ENCODE peak calls at places on chromosomes 4 and X, in five cellular contexts. One of them, this sample, is unnamed.
A peak's percentile ranks its signal among the peaks of the same experiment; 100 is the strongest.

GRCh38 chr4:153521995-153522799 is 56.0 kb downstream of the TMEM131L start:
- DNase-seq in endodermal cell: peak; percentile 76
- DNase-seq in uterus: no peak
- DNase-seq in pancreas: no peak
- DNase-seq in ovary: no peak
- DNase-seq in this sample: no peak

GRCh38 chrX:139828037-139828436 is 104.8 kb downstream of the ATP11C start:
- DNase-seq in endodermal cell: no peak
- DNase-seq in uterus: no peak
- DNase-seq in pancreas: no peak
- DNase-seq in ovary: no peak
- DNase-seq in this sample: no peak

GRCh38 chr4:54695359-54696149 is 37.8 kb downstream of the KIT start:
- DNase-seq in endodermal cell: no peak
- DNase-seq in uterus: no peak
- DNase-seq in pancreas: no peak
- DNase-seq in ovary: no peak
- DNase-seq in this sample: no peak

GRCh38 chr4:28229092-28229491 is 1368.5 kb downstream of the STIM2 start:
- DNase-seq in endodermal cell: no peak
- DNase-seq in uterus: no peak
- DNase-seq in pancreas: no peak
- DNase-seq in ovary: no peak
- DNase-seq in this sample: no peak

GRCh38 chrX:49884290-49884862 is 5.1 kb downstream of the USP27X start:
- DNase-seq in endodermal cell: peak; percentile 88
- DNase-seq in uterus: peak; percentile 39
- DNase-seq in pancreas: peak; percentile 84
- DNase-seq in ovary: peak; percentile 41
- DNase-seq in this sample: peak; percentile 76

GRCh38 chr4:38210396-38211114 is 250.4 kb downstream of the PTTG2 start:
- DNase-seq in endodermal cell: peak; percentile 73
- DNase-seq in uterus: no peak
- DNase-seq in pancreas: no peak
- DNase-seq in ovary: no peak
- DNase-seq in this sample: no peak

GRCh38 chr4:115234405-115235093 is 121.1 kb upstream of the NDST4 start:
- DNase-seq in endodermal cell: peak; percentile 47
- DNase-seq in uterus: no peak
- DNase-seq in pancreas: no peak
- DNase-seq in ovary: no peak
- DNase-seq in this sample: no peak

GRCh38 chr4:85028910-85029309 is 62.4 kb upstream of the WDFY3 start:
- DNase-seq in endodermal cell: no peak
- DNase-seq in uterus: no peak
- DNase-seq in pancreas: no peak
- DNase-seq in ovary: no peak
- DNase-seq in this sample: no peak

GRCh38 chr4:168830777-168831512 is 179.1 kb downstream of the CBR4 start:
- DNase-seq in endodermal cell: no peak
- DNase-seq in uterus: no peak
- DNase-seq in pancreas: no peak
- DNase-seq in ovary: no peak
- DNase-seq in this sample: no peak

GRCh38 chr4:41214158-41215146 is at the start of gene APBB2:
- DNase-seq in endodermal cell: peak; percentile 99
- DNase-seq in uterus: peak; percentile 95
- DNase-seq in pancreas: peak; percentile 96
- DNase-seq in ovary: peak; percentile 95
- DNase-seq in this sample: peak; percentile 94
- TF ChIP-seq CTCF in endodermal cell: peak; percentile 94
- TF ChIP-seq CTCF in uterus: peak; percentile 54
- TF ChIP-seq CTCF in pancreas: peak; percentile 76
- TF ChIP-seq CTCF in ovary: peak; percentile 58
- TF ChIP-seq CTCF in this sample: peak; percentile 75

GRCh38 chrX:80846247-80846646 is 36.6 kb upstream of the BRWD3 start:
- DNase-seq in endodermal cell: no peak
- DNase-seq in uterus: no peak
- DNase-seq in pancreas: no peak
- DNase-seq in ovary: no peak
- DNase-seq in this sample: no peak
- H3K27me3 ChIP-seq in endodermal cell: no peaks in the 10 kb centered on the region
- H3K27me3 ChIP-seq in uterus: no peaks in the 10 kb centered on the region
- H3K27me3 ChIP-seq in pancreas: peaks cover 4% of the 10 kb centered on the region
- H3K27me3 ChIP-seq in ovary: no peaks in the 10 kb centered on the region
- H3K27me3 ChIP-seq in this sample: no peaks in the 10 kb centered on the region

GRCh38 chr4:13533670-13534343 is 10.5 kb downstream of the NKX3-2 start:
- DNase-seq in endodermal cell: peak; percentile 66
- DNase-seq in uterus: no peak
- DNase-seq in pancreas: no peak
- DNase-seq in ovary: no peak
- DNase-seq in this sample: no peak
- H3K9me3 ChIP-seq in endodermal cell: no peaks in the 10 kb centered on the region
- H3K9me3 ChIP-seq in uterus: no peaks in the 10 kb centered on the region
- H3K9me3 ChIP-seq in pancreas: no peaks in the 10 kb centered on the region
- H3K9me3 ChIP-seq in ovary: no peaks in the 10 kb centered on the region
- H3K9me3 ChIP-seq in this sample: no peaks in the 10 kb centered on the region

DNA sequence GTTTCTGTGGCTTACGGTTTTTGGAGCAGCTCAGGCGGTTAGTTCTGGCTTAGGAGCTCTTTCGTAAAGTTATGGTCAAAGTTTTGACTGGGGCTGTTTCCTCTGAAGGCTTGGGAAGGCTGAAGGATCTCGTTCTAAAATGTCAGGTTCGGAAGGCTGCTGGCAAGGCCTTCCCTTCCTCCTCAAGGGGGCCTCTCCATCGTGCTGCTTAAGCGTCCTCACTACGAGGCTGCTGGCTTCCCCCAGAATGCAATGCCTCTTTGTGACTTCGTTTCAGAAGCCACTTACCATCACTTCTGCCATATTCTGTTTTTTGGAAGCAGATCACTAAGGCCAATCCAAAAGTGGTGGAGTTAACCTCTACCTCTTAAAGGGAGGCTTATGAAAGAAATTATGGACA is 1196.4 kb upstream of the TENM3 start:
- DNase-seq in endodermal cell: peak; percentile 57
- DNase-seq in uterus: no peak
- DNase-seq in pancreas: no peak
- DNase-seq in ovary: no peak
- DNase-seq in this sample: no peak
- TF ChIP-seq CTCF in endodermal cell: peak; percentile 44
- TF ChIP-seq CTCF in uterus: no peak
- TF ChIP-seq CTCF in pancreas: no peak
- TF ChIP-seq CTCF in ovary: no peak
- TF ChIP-seq CTCF in this sample: no peak

GRCh38 chrX:69993494-69993893 is 56.2 kb downstream of the AWAT2 start:
- DNase-seq in endodermal cell: no peak
- DNase-seq in uterus: no peak
- DNase-seq in pancreas: no peak
- DNase-seq in ovary: no peak
- DNase-seq in this sample: no peak

GRCh38 chrX:69991685-69992084 is 58.1 kb downstream of the AWAT2 start:
- DNase-seq in endodermal cell: no peak
- DNase-seq in uterus: no peak
- DNase-seq in pancreas: no peak
- DNase-seq in ovary: no peak
- DNase-seq in this sample: no peak

GRCh38 chrX:69995400-69996101 is 54.2 kb downstream of the AWAT2 start:
- DNase-seq in endodermal cell: no peak
- DNase-seq in uterus: no peak
- DNase-seq in pancreas: no peak
- DNase-seq in ovary: no peak
- DNase-seq in this sample: no peak

GRCh38 chrX:70001269-70001668 is 48.5 kb downstream of the AWAT2 start:
- DNase-seq in endodermal cell: no peak
- DNase-seq in uterus: no peak
- DNase-seq in pancreas: no peak
- DNase-seq in ovary: no peak
- DNase-seq in this sample: no peak

GRCh38 chrX:69996102-69996468 is 53.7 kb downstream of the AWAT2 start:
- DNase-seq in endodermal cell: no peak
- DNase-seq in uterus: no peak
- DNase-seq in pancreas: no peak
- DNase-seq in ovary: no peak
- DNase-seq in this sample: no peak
- H3K27me3 ChIP-seq in endodermal cell: no peaks in the 10 kb centered on the region
- H3K27me3 ChIP-seq in uterus: peaks cover 4% of the 10 kb centered on the region
- H3K27me3 ChIP-seq in pancreas: no peaks in the 10 kb centered on the region
- H3K27me3 ChIP-seq in ovary: no peaks in the 10 kb centered on the region
- H3K27me3 ChIP-seq in this sample: no peaks in the 10 kb centered on the region

DNA sequence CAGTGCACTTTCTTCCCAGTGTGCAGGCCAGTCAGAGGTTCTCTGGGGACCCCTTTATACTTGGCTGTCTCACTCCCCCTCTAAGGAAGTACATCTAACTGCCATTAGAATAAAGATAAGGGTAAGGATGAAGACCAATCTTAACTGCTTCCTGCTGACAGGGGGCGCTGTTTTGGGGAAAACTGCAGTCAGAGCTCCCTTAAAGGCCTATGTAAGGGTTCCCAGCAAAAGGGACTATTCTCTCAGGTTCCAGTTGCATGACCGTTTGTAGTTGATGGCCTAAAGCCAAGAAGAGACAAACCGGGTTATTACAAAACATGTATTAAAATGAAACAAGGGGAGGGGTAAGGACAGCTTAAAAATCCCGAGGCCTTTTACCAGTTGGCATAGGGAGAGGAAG is 115.6 kb upstream of the SPIN4 start:
- DNase-seq in endodermal cell: no peak
- DNase-seq in uterus: no peak
- DNase-seq in pancreas: no peak
- DNase-seq in ovary: no peak
- DNase-seq in this sample: no peak
- H3K9me3 ChIP-seq in endodermal cell: peaks cover 30% of the 10 kb centered on the region
- H3K9me3 ChIP-seq in uterus: no peaks in the 10 kb centered on the region
- H3K9me3 ChIP-seq in pancreas: peaks cover 6% of the 10 kb centered on the region
- H3K9me3 ChIP-seq in ovary: peaks cover 7% of the 10 kb centered on the region
- H3K9me3 ChIP-seq in this sample: peaks cover 24% of the 10 kb centered on the region

GRCh38 chr4:186669159-186669720 is 54.4 kb downstream of the FAT1 start:
- DNase-seq in endodermal cell: peak; percentile 79
- DNase-seq in uterus: no peak
- DNase-seq in pancreas: no peak
- DNase-seq in ovary: no peak
- DNase-seq in this sample: peak; percentile 39
- TF ChIP-seq CTCF in endodermal cell: peak; percentile 69
- TF ChIP-seq CTCF in uterus: peak; percentile 39
- TF ChIP-seq CTCF in pancreas: peak; percentile 19
- TF ChIP-seq CTCF in ovary: peak; percentile 21
- TF ChIP-seq CTCF in this sample: no peak

GRCh38 chr4:1559896-1560650 is 124.0 kb downstream of the FAM53A start:
- DNase-seq in endodermal cell: no peak
- DNase-seq in uterus: no peak
- DNase-seq in pancreas: no peak
- DNase-seq in ovary: no peak
- DNase-seq in this sample: no peak

GRCh38 chr4:1556541-1557220 is 127.4 kb downstream of the FAM53A start:
- DNase-seq in endodermal cell: peak; percentile 75
- DNase-seq in uterus: no peak
- DNase-seq in pancreas: no peak
- DNase-seq in ovary: no peak
- DNase-seq in this sample: no peak

GRCh38 chr4:1561286-1561990 is 122.7 kb downstream of the FAM53A start:
- DNase-seq in endodermal cell: no peak
- DNase-seq in uterus: no peak
- DNase-seq in pancreas: no peak
- DNase-seq in ovary: no peak
- DNase-seq in this sample: no peak

GRCh38 chr4:1557221-1557597 is 126.9 kb downstream of the FAM53A start:
- DNase-seq in endodermal cell: no peak
- DNase-seq in uterus: no peak
- DNase-seq in pancreas: no peak
- DNase-seq in ovary: no peak
- DNase-seq in this sample: no peak

DNA sequence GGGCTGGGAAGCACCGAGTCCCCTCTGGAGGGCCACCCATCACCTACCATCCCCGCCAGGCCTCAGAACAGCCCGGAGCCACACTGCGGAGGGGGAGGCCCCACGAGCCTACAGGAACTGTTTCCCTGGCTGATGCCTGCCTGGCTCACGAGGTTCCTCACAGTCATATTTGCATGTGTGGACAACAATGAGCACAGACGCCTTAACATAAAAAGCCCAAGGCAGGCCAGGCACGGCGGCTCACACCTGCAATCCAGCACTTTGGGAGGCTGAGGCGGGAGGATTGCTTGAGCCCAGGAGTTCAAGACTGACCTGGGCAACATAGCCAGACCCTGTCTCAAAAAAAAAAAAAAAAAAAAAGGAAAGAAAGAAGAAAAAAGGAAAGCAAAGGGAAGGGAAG is 125.9 kb downstream of the FAM53A start:
- DNase-seq in endodermal cell: no peak
- DNase-seq in uterus: no peak
- DNase-seq in pancreas: no peak
- DNase-seq in ovary: no peak
- DNase-seq in this sample: no peak
- H3K27me3 ChIP-seq in endodermal cell: no peaks in the 10 kb centered on the region
- H3K27me3 ChIP-seq in uterus: peaks cover 5% of the 10 kb centered on the region
- H3K27me3 ChIP-seq in pancreas: no peaks in the 10 kb centered on the region
- H3K27me3 ChIP-seq in ovary: no peaks in the 10 kb centered on the region
- H3K27me3 ChIP-seq in this sample: no peaks in the 10 kb centered on the region

GRCh38 chr4:71980976-71981375 is 50.8 kb upstream of the NPFFR2 start:
- DNase-seq in endodermal cell: no peak
- DNase-seq in uterus: no peak
- DNase-seq in pancreas: no peak
- DNase-seq in ovary: no peak
- DNase-seq in this sample: no peak
- H3K9me3 ChIP-seq in endodermal cell: no peaks in the 10 kb centered on the region
- H3K9me3 ChIP-seq in uterus: no peaks in the 10 kb centered on the region
- H3K9me3 ChIP-seq in pancreas: no peaks in the 10 kb centered on the region
- H3K9me3 ChIP-seq in ovary: no peaks in the 10 kb centered on the region
- H3K9me3 ChIP-seq in this sample: no peaks in the 10 kb centered on the region